ENCODE peak calls at places on chromosomes 1 and 21, in four cellular contexts. One of them, this sample, is unnamed.

GRCh38 chr1:164771568-164772350 is 212.8 kb downstream of the PBX1 start:
- DNase-seq in natural killer cell: no peak
- DNase-seq in non-pigmented ciliary epithelial cell: no peak
- DNase-seq in activated CD4-positive, alpha-beta T cell treated with anti-CD3 and anti-CD28 coated beads, Interleukin-2, amount 10 ng/mL, durations not matched to agents 7 days and 5 days: no peak
- DNase-seq in this sample: no peak

GRCh38 chr21:46604975-46605758 is at the start of gene S100B:
- DNase-seq in non-pigmented ciliary epithelial cell: no peak
- DNase-seq in natural killer cell: no peak
- DNase-seq in activated CD4-positive, alpha-beta T cell treated with anti-CD3 and anti-CD28 coated beads, Interleukin-2, amount 10 ng/mL, durations not matched to agents 7 days and 5 days: peak
- DNase-seq in this sample: peak

GRCh38 chr1:29684141-29684540 is 447.8 kb downstream of the PTPRU start:
- DNase-seq in activated CD4-positive, alpha-beta T cell treated with anti-CD3 and anti-CD28 coated beads, Interleukin-2, amount 10 ng/mL, durations not matched to agents 7 days and 5 days: no peak
- DNase-seq in natural killer cell: no peak
- DNase-seq in non-pigmented ciliary epithelial cell: no peak
- DNase-seq in this sample: no peak

GRCh38 chr1:159030311-159030710 is 20.6 kb downstream of the IFI16 start:
- DNase-seq in natural killer cell: no peak
- DNase-seq in non-pigmented ciliary epithelial cell: no peak
- DNase-seq in activated CD4-positive, alpha-beta T cell treated with anti-CD3 and anti-CD28 coated beads, Interleukin-2, amount 10 ng/mL, durations not matched to agents 7 days and 5 days: no peak
- DNase-seq in this sample: no peak

GRCh38 chr1:212432706-212433576 is at the start of gene NENF:
- DNase-seq in non-pigmented ciliary epithelial cell: no peak
- DNase-seq in activated CD4-positive, alpha-beta T cell treated with anti-CD3 and anti-CD28 coated beads, Interleukin-2, amount 10 ng/mL, durations not matched to agents 7 days and 5 days: peak
- DNase-seq in natural killer cell: peak
- DNase-seq in this sample: peak

GRCh38 chr1:38578444-38578951 is 281.1 kb downstream of the RRAGC start:
- DNase-seq in natural killer cell: no peak
- DNase-seq in activated CD4-positive, alpha-beta T cell treated with anti-CD3 and anti-CD28 coated beads, Interleukin-2, amount 10 ng/mL, durations not matched to agents 7 days and 5 days: no peak
- DNase-seq in non-pigmented ciliary epithelial cell: no peak
- DNase-seq in this sample: no peak

GRCh38 chr1:234729566-234729965 is 119.6 kb upstream of the IRF2BP2 start:
- DNase-seq in activated CD4-positive, alpha-beta T cell treated with anti-CD3 and anti-CD28 coated beads, Interleukin-2, amount 10 ng/mL, durations not matched to agents 7 days and 5 days: no peak
- DNase-seq in non-pigmented ciliary epithelial cell: no peak
- DNase-seq in natural killer cell: no peak
- DNase-seq in this sample: no peak

GRCh38 chr1:14773621-14774020 is 175.1 kb downstream of the KAZN start:
- DNase-seq in non-pigmented ciliary epithelial cell: no peak
- DNase-seq in natural killer cell: no peak
- DNase-seq in activated CD4-positive, alpha-beta T cell treated with anti-CD3 and anti-CD28 coated beads, Interleukin-2, amount 10 ng/mL, durations not matched to agents 7 days and 5 days: no peak
- DNase-seq in this sample: no peak

GRCh38 chr1:2046225-2046917 is 3.8 kb upstream of the PRKCZ start:
- DNase-seq in natural killer cell: no peak
- DNase-seq in non-pigmented ciliary epithelial cell: no peak
- DNase-seq in activated CD4-positive, alpha-beta T cell treated with anti-CD3 and anti-CD28 coated beads, Interleukin-2, amount 10 ng/mL, durations not matched to agents 7 days and 5 days: peak
- DNase-seq in this sample: peak

GRCh38 chr1:219264557-219264956 is 90.9 kb downstream of the LYPLAL1 start:
- DNase-seq in activated CD4-positive, alpha-beta T cell treated with anti-CD3 and anti-CD28 coated beads, Interleukin-2, amount 10 ng/mL, durations not matched to agents 7 days and 5 days: no peak
- DNase-seq in natural killer cell: no peak
- DNase-seq in non-pigmented ciliary epithelial cell: no peak
- DNase-seq in this sample: no peak

GRCh38 chr1:12196641-12197482 is 30.1 kb downstream of the TNFRSF1B start:
- DNase-seq in non-pigmented ciliary epithelial cell: no peak
- DNase-seq in natural killer cell: no peak
- DNase-seq in activated CD4-positive, alpha-beta T cell treated with anti-CD3 and anti-CD28 coated beads, Interleukin-2, amount 10 ng/mL, durations not matched to agents 7 days and 5 days: no peak
- DNase-seq in this sample: no peak

GRCh38 chr1:212596798-212597197 is 11.8 kb upstream of the ATF3 start:
- DNase-seq in non-pigmented ciliary epithelial cell: no peak
- DNase-seq in natural killer cell: no peak
- DNase-seq in activated CD4-positive, alpha-beta T cell treated with anti-CD3 and anti-CD28 coated beads, Interleukin-2, amount 10 ng/mL, durations not matched to agents 7 days and 5 days: no peak
- DNase-seq in this sample: peak

GRCh38 chr1:180353930-180354329 is 123.9 kb downstream of the LHX4 start:
- DNase-seq in activated CD4-positive, alpha-beta T cell treated with anti-CD3 and anti-CD28 coated beads, Interleukin-2, amount 10 ng/mL, durations not matched to agents 7 days and 5 days: no peak
- DNase-seq in non-pigmented ciliary epithelial cell: no peak
- DNase-seq in natural killer cell: no peak
- DNase-seq in this sample: no peak

GRCh38 chr21:42525228-42525604 is 11.6 kb downstream of the SLC37A1 start:
- DNase-seq in activated CD4-positive, alpha-beta T cell treated with anti-CD3 and anti-CD28 coated beads, Interleukin-2, amount 10 ng/mL, durations not matched to agents 7 days and 5 days: no peak
- DNase-seq in natural killer cell: no peak
- DNase-seq in non-pigmented ciliary epithelial cell: no peak
- DNase-seq in this sample: no peak

GRCh38 chr21:31766895-31767294 is 35.0 kb upstream of the SCAF4 start:
- DNase-seq in non-pigmented ciliary epithelial cell: no peak
- DNase-seq in natural killer cell: no peak
- DNase-seq in activated CD4-positive, alpha-beta T cell treated with anti-CD3 and anti-CD28 coated beads, Interleukin-2, amount 10 ng/mL, durations not matched to agents 7 days and 5 days: no peak
- DNase-seq in this sample: no peak

GRCh38 chr1:109113787-109114568 is at the start of gene ELAPOR1:
- DNase-seq in non-pigmented ciliary epithelial cell: no peak
- DNase-seq in natural killer cell: peak
- DNase-seq in activated CD4-positive, alpha-beta T cell treated with anti-CD3 and anti-CD28 coated beads, Interleukin-2, amount 10 ng/mL, durations not matched to agents 7 days and 5 days: peak
- DNase-seq in this sample: peak

GRCh38 chr1:201884472-201884871 is 4.2 kb upstream of the SHISA4 start:
- DNase-seq in natural killer cell: no peak
- DNase-seq in non-pigmented ciliary epithelial cell: no peak
- DNase-seq in activated CD4-positive, alpha-beta T cell treated with anti-CD3 and anti-CD28 coated beads, Interleukin-2, amount 10 ng/mL, durations not matched to agents 7 days and 5 days: no peak
- DNase-seq in this sample: no peak

GRCh38 chr21:37551406-37552355 is 185.1 kb downstream of the DYRK1A start:
- DNase-seq in non-pigmented ciliary epithelial cell: no peak
- DNase-seq in activated CD4-positive, alpha-beta T cell treated with anti-CD3 and anti-CD28 coated beads, Interleukin-2, amount 10 ng/mL, durations not matched to agents 7 days and 5 days: no peak
- DNase-seq in natural killer cell: no peak
- DNase-seq in this sample: no peak

GRCh38 chr21:27371688-27372331 is 404.9 kb upstream of the ADAMTS5 start:
- DNase-seq in natural killer cell: no peak
- DNase-seq in activated CD4-positive, alpha-beta T cell treated with anti-CD3 and anti-CD28 coated beads, Interleukin-2, amount 10 ng/mL, durations not matched to agents 7 days and 5 days: no peak
- DNase-seq in non-pigmented ciliary epithelial cell: peak
- DNase-seq in this sample: no peak

GRCh38 chr1:4118746-4119515 is 218.9 kb upstream of the C1orf174 start:
- DNase-seq in non-pigmented ciliary epithelial cell: no peak
- DNase-seq in activated CD4-positive, alpha-beta T cell treated with anti-CD3 and anti-CD28 coated beads, Interleukin-2, amount 10 ng/mL, durations not matched to agents 7 days and 5 days: no peak
- DNase-seq in natural killer cell: no peak
- DNase-seq in this sample: no peak

GRCh38 chr1:147534386-147534785 is 6.9 kb upstream of the BCL9 start:
- DNase-seq in activated CD4-positive, alpha-beta T cell treated with anti-CD3 and anti-CD28 coated beads, Interleukin-2, amount 10 ng/mL, durations not matched to agents 7 days and 5 days: no peak
- DNase-seq in non-pigmented ciliary epithelial cell: no peak
- DNase-seq in natural killer cell: no peak
- DNase-seq in this sample: no peak

GRCh38 chr21:14926186-14926585 is 138.6 kb downstream of the NRIP1 start:
- DNase-seq in non-pigmented ciliary epithelial cell: no peak
- DNase-seq in natural killer cell: no peak
- DNase-seq in activated CD4-positive, alpha-beta T cell treated with anti-CD3 and anti-CD28 coated beads, Interleukin-2, amount 10 ng/mL, durations not matched to agents 7 days and 5 days: no peak
- DNase-seq in this sample: no peak

GRCh38 chr1:43348343-43348808 is 10.4 kb upstream of the CDC20 start:
- DNase-seq in natural killer cell: no peak
- DNase-seq in non-pigmented ciliary epithelial cell: no peak
- DNase-seq in activated CD4-positive, alpha-beta T cell treated with anti-CD3 and anti-CD28 coated beads, Interleukin-2, amount 10 ng/mL, durations not matched to agents 7 days and 5 days: no peak
- DNase-seq in this sample: no peak

GRCh38 chr1:100835866-100836842 is 58.5 kb downstream of the EXTL2 start:
- DNase-seq in non-pigmented ciliary epithelial cell: no peak
- DNase-seq in activated CD4-positive, alpha-beta T cell treated with anti-CD3 and anti-CD28 coated beads, Interleukin-2, amount 10 ng/mL, durations not matched to agents 7 days and 5 days: no peak
- DNase-seq in natural killer cell: no peak
- DNase-seq in this sample: no peak

GRCh38 chr1:186617860-186618780 is 62.1 kb downstream of the PTGS2 start:
- DNase-seq in natural killer cell: no peak
- DNase-seq in activated CD4-positive, alpha-beta T cell treated with anti-CD3 and anti-CD28 coated beads, Interleukin-2, amount 10 ng/mL, durations not matched to agents 7 days and 5 days: peak
- DNase-seq in non-pigmented ciliary epithelial cell: no peak
- DNase-seq in this sample: peak

GRCh38 chr1:170872663-170873062 is 62.7 kb upstream of the MROH9 start:
- DNase-seq in non-pigmented ciliary epithelial cell: no peak
- DNase-seq in natural killer cell: no peak
- DNase-seq in activated CD4-positive, alpha-beta T cell treated with anti-CD3 and anti-CD28 coated beads, Interleukin-2, amount 10 ng/mL, durations not matched to agents 7 days and 5 days: no peak
- DNase-seq in this sample: no peak

GRCh38 chr1:56324504-56324903 is 254.9 kb downstream of the PLPP3 start:
- DNase-seq in natural killer cell: no peak
- DNase-seq in non-pigmented ciliary epithelial cell: no peak
- DNase-seq in activated CD4-positive, alpha-beta T cell treated with anti-CD3 and anti-CD28 coated beads, Interleukin-2, amount 10 ng/mL, durations not matched to agents 7 days and 5 days: no peak
- DNase-seq in this sample: no peak

GRCh38 chr1:9201421-9202239 is 32.9 kb upstream of the H6PD start:
- DNase-seq in activated CD4-positive, alpha-beta T cell treated with anti-CD3 and anti-CD28 coated beads, Interleukin-2, amount 10 ng/mL, durations not matched to agents 7 days and 5 days: peak
- DNase-seq in non-pigmented ciliary epithelial cell: no peak
- DNase-seq in natural killer cell: no peak
- DNase-seq in this sample: peak

GRCh38 chr1:29646161-29646775 is 409.9 kb downstream of the PTPRU start:
- DNase-seq in non-pigmented ciliary epithelial cell: no peak
- DNase-seq in activated CD4-positive, alpha-beta T cell treated with anti-CD3 and anti-CD28 coated beads, Interleukin-2, amount 10 ng/mL, durations not matched to agents 7 days and 5 days: no peak
- DNase-seq in natural killer cell: no peak
- DNase-seq in this sample: no peak

This sample was measured in activated CD8-positive, alpha-beta T cell treated with anti-CD3 and anti-CD28 coated beads, Interleukin-2, amount 10 ng/mL, durations not matched to agents 7 days and 5 days.